ENCODE peak calls at places on chromosomes 13 and 19, in four cellular contexts. A is GDM1; X is activated CD8-positive, alpha-beta memory T cell treated with anti-CD3 and anti-CD28 coated beads for 1 hour; U is activated naive CD4-positive, alpha-beta T cell. N is an unnamed sample.

GRCh38 chr13:23583491-23583890 is 13.3 kb downstream of the TNFRSF19 start:
- DNase-seq in A (no peak), X (no peak), U (no peak), N (no peak)

GRCh38 chr13:75489502-75490263 is 7.7 kb upstream of the TBC1D4 start:
- DNase-seq in A (no peak), X (no peak), U (no peak), N (peak)

GRCh38 chr13:27177852-27178251 is 6.2 kb upstream of the USP12 start:
- DNase-seq in A (no peak), X (no peak), U (no peak), N (no peak)

GRCh38 chr13:49371943-49372636 is 71.8 kb downstream of the CAB39L start:
- DNase-seq in A (no peak), X (no peak), U (no peak), N (no peak)

GRCh38 chr19:1465191-1466016 is 13.6 kb downstream of the C19orf25 start:
- DNase-seq in A (no peak), X (no peak), U (no peak), N (peak)

GRCh38 chr19:4575978-4576933 is 16.8 kb upstream of the SEMA6B start:
- DNase-seq in A (no peak), X (peak), U (peak), N (peak)

GRCh38 chr13:22107549-22107948 is 436.7 kb downstream of the FGF9 start:
- DNase-seq in A (no peak), X (no peak), U (no peak), N (peak)

GRCh38 chr13:51478418-51479198 is 25.8 kb upstream of the INTS6 start:
- DNase-seq in A (no peak), X (no peak), U (no peak), N (no peak)

GRCh38 chr19:13150187-13150918 is at the start of the genes IER2 and STX10:
- DNase-seq in A (peak), X (peak), U (peak), N (peak)

GRCh38 chr13:25691654-25692053 is 319.9 kb downstream of the ATP8A2 start:
- DNase-seq in A (no peak), X (no peak), U (no peak), N (no peak)

GRCh38 chr19:49758292-49758691 is 4.8 kb downstream of the TSKS start:
- DNase-seq in A (no peak), X (no peak), U (no peak), N (peak)

GRCh38 chr13:65592757-65593156 is 1637.4 kb downstream of the PCDH9 start:
- DNase-seq in A (no peak), X (no peak), U (no peak), N (no peak)

GRCh38 chr13:94657167-94657566 is 55.2 kb downstream of the SOX21 start:
- DNase-seq in A (no peak), X (no peak), U (no peak), N (peak)

GRCh38 chr13:31044658-31045620 is 112.5 kb downstream of the TEX26 start:
- DNase-seq in A (no peak), X (no peak), U (no peak), N (no peak)

GRCh38 chr13:19960673-19961015 is 2.1 kb downstream of the ZMYM2 start:
- DNase-seq in A (no peak), X (no peak), U (no peak), N (peak)

GRCh38 chr19:40517248-40517647 is 50.4 kb downstream of the SPTBN4 start:
- DNase-seq in A (no peak), X (no peak), U (no peak), N (no peak)

GRCh38 chr19:34474233-34474989 is 7.1 kb upstream of the WTIP start:
- DNase-seq in A (no peak), X (no peak), U (no peak), N (no peak)

GRCh38 chr13:113976711-113977684 is 3.1 kb upstream of the C13orf46 start:
- DNase-seq in A (no peak), X (no peak), U (no peak), N (peak)

GRCh38 chr13:60169239-60170031 is 5.7 kb upstream of the DIAPH3 start:
- DNase-seq in A (no peak), X (no peak), U (no peak), N (no peak)

GRCh38 chr19:43318796-43319314 is 34.6 kb upstream of the CD177 start:
- DNase-seq in A (no peak), X (no peak), U (no peak), N (no peak)

GRCh38 chr13:27601771-27602170 is 18.6 kb downstream of the LNX2 start:
- DNase-seq in A (no peak), X (no peak), U (no peak), N (no peak)

GRCh38 chr19:45947926-45948325 is 25.7 kb downstream of the NOVA2 start:
- DNase-seq in A (no peak), X (no peak), U (no peak), N (peak)

GRCh38 chr19:811511-812048 is 10.2 kb downstream of the PLPPR3 start:
- DNase-seq in A (no peak), X (no peak), U (no peak), N (no peak)

N was measured in bronchial epithelial cell.